ENCODE peak calls at places on chromosome 13, in eight cellular contexts. One of them, this sample, is unnamed.

GRCh38 chr13:43242040-43242439 is 218.7 kb downstream of the DNAJC15 start:
- DNase-seq in GM03348: no peak
- DNase-seq in NAMALWA: no peak
- DNase-seq in neural progenitor cell: no peak
- DNase-seq in activated T-cell treated with anti-CD3 and anti-CD28 coated beads for 1 hour: no peak
- DNase-seq in T1000: no peak
- DNase-seq in effector memory CD8-positive, alpha-beta T cell: no peak
- DNase-seq in posterior cingulate gyrus: no peak
- DNase-seq in this sample: no peak

GRCh38 chr13:40665061-40665753 is 1.2 kb downstream of the FOXO1 start:
- DNase-seq in NAMALWA: peak
- DNase-seq in effector memory CD8-positive, alpha-beta T cell: peak
- DNase-seq in neural progenitor cell: peak
- DNase-seq in GM03348: peak
- DNase-seq in T1000: no peak
- DNase-seq in posterior cingulate gyrus: no peak
- DNase-seq in activated T-cell treated with anti-CD3 and anti-CD28 coated beads for 1 hour: peak
- DNase-seq in this sample: peak

GRCh38 chr13:98200211-98200878 is 23.3 kb upstream of the RNF113B start:
- DNase-seq in GM03348: no peak
- DNase-seq in posterior cingulate gyrus: no peak
- DNase-seq in effector memory CD8-positive, alpha-beta T cell: no peak
- DNase-seq in NAMALWA: no peak
- DNase-seq in activated T-cell treated with anti-CD3 and anti-CD28 coated beads for 1 hour: no peak
- DNase-seq in neural progenitor cell: no peak
- DNase-seq in T1000: no peak
- DNase-seq in this sample: no peak

GRCh38 chr13:73983109-73983508 is 151.1 kb downstream of the KLF12 start:
- DNase-seq in T1000: no peak
- DNase-seq in GM03348: no peak
- DNase-seq in effector memory CD8-positive, alpha-beta T cell: no peak
- DNase-seq in activated T-cell treated with anti-CD3 and anti-CD28 coated beads for 1 hour: no peak
- DNase-seq in NAMALWA: no peak
- DNase-seq in posterior cingulate gyrus: no peak
- DNase-seq in neural progenitor cell: no peak
- DNase-seq in this sample: no peak

GRCh38 chr13:76783798-76784197 is 102.4 kb downstream of the KCTD12 start:
- DNase-seq in effector memory CD8-positive, alpha-beta T cell: no peak
- DNase-seq in activated T-cell treated with anti-CD3 and anti-CD28 coated beads for 1 hour: no peak
- DNase-seq in posterior cingulate gyrus: no peak
- DNase-seq in neural progenitor cell: peak
- DNase-seq in GM03348: no peak
- DNase-seq in NAMALWA: no peak
- DNase-seq in T1000: no peak
- DNase-seq in this sample: no peak

GRCh38 chr13:110756268-110756667 is 42.8 kb downstream of the ING1 start:
- DNase-seq in GM03348: no peak
- DNase-seq in activated T-cell treated with anti-CD3 and anti-CD28 coated beads for 1 hour: no peak
- DNase-seq in neural progenitor cell: no peak
- DNase-seq in effector memory CD8-positive, alpha-beta T cell: no peak
- DNase-seq in posterior cingulate gyrus: no peak
- DNase-seq in T1000: no peak
- DNase-seq in NAMALWA: no peak
- DNase-seq in this sample: no peak

GRCh38 chr13:45718063-45718462 is 15.9 kb downstream of the CBY2 start:
- DNase-seq in effector memory CD8-positive, alpha-beta T cell: no peak
- DNase-seq in T1000: no peak
- DNase-seq in GM03348: peak
- DNase-seq in posterior cingulate gyrus: no peak
- DNase-seq in neural progenitor cell: peak
- DNase-seq in activated T-cell treated with anti-CD3 and anti-CD28 coated beads for 1 hour: no peak
- DNase-seq in NAMALWA: peak
- DNase-seq in this sample: no peak

GRCh38 chr13:42702726-42703125 is 78.7 kb upstream of the FAM216B start:
- DNase-seq in neural progenitor cell: no peak
- DNase-seq in NAMALWA: no peak
- DNase-seq in effector memory CD8-positive, alpha-beta T cell: no peak
- DNase-seq in activated T-cell treated with anti-CD3 and anti-CD28 coated beads for 1 hour: no peak
- DNase-seq in GM03348: no peak
- DNase-seq in posterior cingulate gyrus: peak
- DNase-seq in T1000: no peak
- DNase-seq in this sample: no peak

GRCh38 chr13:33111414-33112110 is 95.3 kb downstream of the KL start:
- DNase-seq in NAMALWA: no peak
- DNase-seq in T1000: no peak
- DNase-seq in activated T-cell treated with anti-CD3 and anti-CD28 coated beads for 1 hour: no peak
- DNase-seq in effector memory CD8-positive, alpha-beta T cell: no peak
- DNase-seq in neural progenitor cell: no peak
- DNase-seq in posterior cingulate gyrus: no peak
- DNase-seq in GM03348: peak
- DNase-seq in this sample: no peak

GRCh38 chr13:99150575-99151370 is 49.9 kb upstream of the UBAC2 start:
- DNase-seq in effector memory CD8-positive, alpha-beta T cell: no peak
- DNase-seq in GM03348: peak
- DNase-seq in neural progenitor cell: no peak
- DNase-seq in NAMALWA: no peak
- DNase-seq in posterior cingulate gyrus: no peak
- DNase-seq in T1000: peak
- DNase-seq in activated T-cell treated with anti-CD3 and anti-CD28 coated beads for 1 hour: no peak
- DNase-seq in this sample: peak

GRCh38 chr13:61727714-61728275 is 312.1 kb upstream of the PCDH20 start:
- DNase-seq in posterior cingulate gyrus: no peak
- DNase-seq in neural progenitor cell: no peak
- DNase-seq in activated T-cell treated with anti-CD3 and anti-CD28 coated beads for 1 hour: no peak
- DNase-seq in GM03348: peak
- DNase-seq in NAMALWA: no peak
- DNase-seq in effector memory CD8-positive, alpha-beta T cell: no peak
- DNase-seq in T1000: no peak
- DNase-seq in this sample: no peak

GRCh38 chr13:48126944-48127814 is 32.3 kb upstream of the MED4 start:
- DNase-seq in T1000: no peak
- DNase-seq in effector memory CD8-positive, alpha-beta T cell: peak
- DNase-seq in posterior cingulate gyrus: no peak
- DNase-seq in neural progenitor cell: peak
- DNase-seq in NAMALWA: peak
- DNase-seq in activated T-cell treated with anti-CD3 and anti-CD28 coated beads for 1 hour: peak
- DNase-seq in GM03348: peak
- DNase-seq in this sample: peak

GRCh38 chr13:108895220-108895704 is 265.9 kb downstream of the MYO16 start:
- DNase-seq in T1000: no peak
- DNase-seq in activated T-cell treated with anti-CD3 and anti-CD28 coated beads for 1 hour: no peak
- DNase-seq in neural progenitor cell: peak
- DNase-seq in NAMALWA: peak
- DNase-seq in GM03348: peak
- DNase-seq in posterior cingulate gyrus: no peak
- DNase-seq in effector memory CD8-positive, alpha-beta T cell: no peak
- DNase-seq in this sample: no peak

GRCh38 chr13:79741006-79741405 is 260.1 kb downstream of the NDFIP2 start:
- DNase-seq in neural progenitor cell: no peak
- DNase-seq in GM03348: no peak
- DNase-seq in T1000: no peak
- DNase-seq in NAMALWA: no peak
- DNase-seq in effector memory CD8-positive, alpha-beta T cell: no peak
- DNase-seq in posterior cingulate gyrus: no peak
- DNase-seq in activated T-cell treated with anti-CD3 and anti-CD28 coated beads for 1 hour: no peak
- DNase-seq in this sample: no peak

GRCh38 chr13:64446372-64446771 is 2783.8 kb downstream of the PCDH9 start:
- DNase-seq in NAMALWA: peak
- DNase-seq in GM03348: no peak
- DNase-seq in neural progenitor cell: no peak
- DNase-seq in effector memory CD8-positive, alpha-beta T cell: no peak
- DNase-seq in T1000: no peak
- DNase-seq in activated T-cell treated with anti-CD3 and anti-CD28 coated beads for 1 hour: no peak
- DNase-seq in posterior cingulate gyrus: no peak
- DNase-seq in this sample: no peak

GRCh38 chr13:47708386-47708785 is 292.7 kb downstream of the SUCLA2 start:
- DNase-seq in effector memory CD8-positive, alpha-beta T cell: no peak
- DNase-seq in T1000: no peak
- DNase-seq in posterior cingulate gyrus: no peak
- DNase-seq in activated T-cell treated with anti-CD3 and anti-CD28 coated beads for 1 hour: no peak
- DNase-seq in neural progenitor cell: no peak
- DNase-seq in NAMALWA: no peak
- DNase-seq in GM03348: peak
- DNase-seq in this sample: no peak

GRCh38 chr13:98986226-98986846 is 8.5 kb upstream of the DOCK9 start:
- DNase-seq in neural progenitor cell: no peak
- DNase-seq in activated T-cell treated with anti-CD3 and anti-CD28 coated beads for 1 hour: no peak
- DNase-seq in effector memory CD8-positive, alpha-beta T cell: no peak
- DNase-seq in posterior cingulate gyrus: no peak
- DNase-seq in NAMALWA: no peak
- DNase-seq in GM03348: no peak
- DNase-seq in T1000: no peak
- DNase-seq in this sample: no peak

GRCh38 chr13:113109151-113110047 is 3.8 kb downstream of the F7 start:
- DNase-seq in neural progenitor cell: no peak
- DNase-seq in posterior cingulate gyrus: no peak
- DNase-seq in GM03348: no peak
- DNase-seq in NAMALWA: peak
- DNase-seq in T1000: no peak
- DNase-seq in activated T-cell treated with anti-CD3 and anti-CD28 coated beads for 1 hour: no peak
- DNase-seq in effector memory CD8-positive, alpha-beta T cell: no peak
- DNase-seq in this sample: no peak

GRCh38 chr13:39918837-39919236 is 263.4 kb downstream of the COG6 start:
- DNase-seq in GM03348: no peak
- DNase-seq in NAMALWA: no peak
- DNase-seq in neural progenitor cell: no peak
- DNase-seq in T1000: no peak
- DNase-seq in effector memory CD8-positive, alpha-beta T cell: no peak
- DNase-seq in posterior cingulate gyrus: no peak
- DNase-seq in activated T-cell treated with anti-CD3 and anti-CD28 coated beads for 1 hour: no peak
- DNase-seq in this sample: no peak

GRCh38 chr13:44974056-44974798 is 15.0 kb downstream of the NUFIP1 start:
- DNase-seq in NAMALWA: no peak
- DNase-seq in T1000: no peak
- DNase-seq in neural progenitor cell: no peak
- DNase-seq in posterior cingulate gyrus: no peak
- DNase-seq in effector memory CD8-positive, alpha-beta T cell: no peak
- DNase-seq in activated T-cell treated with anti-CD3 and anti-CD28 coated beads for 1 hour: no peak
- DNase-seq in GM03348: peak
- DNase-seq in this sample: no peak

GRCh38 chr13:107222619-107223018 is 654.7 kb upstream of the ARGLU1 start:
- DNase-seq in posterior cingulate gyrus: no peak
- DNase-seq in activated T-cell treated with anti-CD3 and anti-CD28 coated beads for 1 hour: no peak
- DNase-seq in GM03348: no peak
- DNase-seq in neural progenitor cell: no peak
- DNase-seq in T1000: no peak
- DNase-seq in NAMALWA: no peak
- DNase-seq in effector memory CD8-positive, alpha-beta T cell: no peak
- DNase-seq in this sample: no peak

GRCh38 chr13:63629591-63629990 is 2213.9 kb upstream of the PCDH20 start:
- DNase-seq in neural progenitor cell: no peak
- DNase-seq in posterior cingulate gyrus: no peak
- DNase-seq in T1000: no peak
- DNase-seq in activated T-cell treated with anti-CD3 and anti-CD28 coated beads for 1 hour: no peak
- DNase-seq in effector memory CD8-positive, alpha-beta T cell: no peak
- DNase-seq in GM03348: no peak
- DNase-seq in NAMALWA: no peak
- DNase-seq in this sample: no peak

GRCh38 chr13:29758591-29759114 is 91.8 kb downstream of the UBL3 start:
- DNase-seq in activated T-cell treated with anti-CD3 and anti-CD28 coated beads for 1 hour: peak
- DNase-seq in neural progenitor cell: no peak
- DNase-seq in posterior cingulate gyrus: no peak
- DNase-seq in GM03348: no peak
- DNase-seq in effector memory CD8-positive, alpha-beta T cell: peak
- DNase-seq in NAMALWA: no peak
- DNase-seq in T1000: peak
- DNase-seq in this sample: no peak

GRCh38 chr13:77779461-77780272 is 82.2 kb downstream of the SLAIN1 start:
- DNase-seq in T1000: no peak
- DNase-seq in neural progenitor cell: peak
- DNase-seq in effector memory CD8-positive, alpha-beta T cell: no peak
- DNase-seq in activated T-cell treated with anti-CD3 and anti-CD28 coated beads for 1 hour: no peak
- DNase-seq in GM03348: peak
- DNase-seq in posterior cingulate gyrus: no peak
- DNase-seq in NAMALWA: peak
- DNase-seq in this sample: peak

GRCh38 chr13:27353166-27353583 is 71.2 kb upstream of the GTF3A start:
- DNase-seq in posterior cingulate gyrus: no peak
- DNase-seq in T1000: no peak
- DNase-seq in NAMALWA: no peak
- DNase-seq in neural progenitor cell: no peak
- DNase-seq in effector memory CD8-positive, alpha-beta T cell: no peak
- DNase-seq in activated T-cell treated with anti-CD3 and anti-CD28 coated beads for 1 hour: no peak
- DNase-seq in GM03348: peak
- DNase-seq in this sample: no peak

GRCh38 chr13:93496985-93497673 is 270.5 kb downstream of the GPC6 start:
- DNase-seq in T1000: no peak
- DNase-seq in activated T-cell treated with anti-CD3 and anti-CD28 coated beads for 1 hour: no peak
- DNase-seq in NAMALWA: no peak
- DNase-seq in GM03348: no peak
- DNase-seq in neural progenitor cell: peak
- DNase-seq in posterior cingulate gyrus: no peak
- DNase-seq in effector memory CD8-positive, alpha-beta T cell: no peak
- DNase-seq in this sample: no peak

GRCh38 chr13:62432906-62433305 is 1017.3 kb upstream of the PCDH20 start:
- DNase-seq in GM03348: no peak
- DNase-seq in effector memory CD8-positive, alpha-beta T cell: no peak
- DNase-seq in T1000: no peak
- DNase-seq in posterior cingulate gyrus: no peak
- DNase-seq in activated T-cell treated with anti-CD3 and anti-CD28 coated beads for 1 hour: no peak
- DNase-seq in neural progenitor cell: no peak
- DNase-seq in NAMALWA: peak
- DNase-seq in this sample: no peak

GRCh38 chr13:38527140-38527539 is 159.7 kb upstream of the FREM2 start:
- DNase-seq in posterior cingulate gyrus: no peak
- DNase-seq in effector memory CD8-positive, alpha-beta T cell: no peak
- DNase-seq in GM03348: no peak
- DNase-seq in activated T-cell treated with anti-CD3 and anti-CD28 coated beads for 1 hour: no peak
- DNase-seq in T1000: no peak
- DNase-seq in NAMALWA: no peak
- DNase-seq in neural progenitor cell: no peak
- DNase-seq in this sample: no peak

GRCh38 chr13:24982333-24982999 is 113.5 kb upstream of the PABPC3 start:
- DNase-seq in T1000: no peak
- DNase-seq in neural progenitor cell: no peak
- DNase-seq in effector memory CD8-positive, alpha-beta T cell: no peak
- DNase-seq in activated T-cell treated with anti-CD3 and anti-CD28 coated beads for 1 hour: no peak
- DNase-seq in NAMALWA: no peak
- DNase-seq in posterior cingulate gyrus: no peak
- DNase-seq in GM03348: no peak
- DNase-seq in this sample: no peak

This sample was measured in ureter.